ENCODE peak calls at places on chromosomes 7 and 10, in five cellular contexts. S is effector memory CD4-positive, alpha-beta T cell; A is upper lobe of right lung; H is suprapubic skin; Z is PC-3. R is an unnamed sample. For H3K36me3, the result is how much of the 10 kb centered on the place peaks cover.

GRCh38 chr7:35036361-35037171 is 719 bp downstream of the DPY19L1 start:
- DNase-seq in S (peak), A (peak), H (no peak), Z (peak), R (peak)

GRCh38 chr7:148997497-148997896 is 30.8 kb downstream of the PDIA4 start:
- DNase-seq in Z (no peak), A (no peak), H (no peak), S (no peak), R (no peak)

GRCh38 chr10:34356463-34356862 is 458.6 kb downstream of the PARD3 start:
- DNase-seq in S (no peak), H (no peak), A (no peak), Z (no peak), R (no peak)

GRCh38 chr7:115682507-115682906 is 348.1 kb downstream of the TFEC start:
- DNase-seq in Z (no peak), S (no peak), H (no peak), A (no peak), R (no peak)

GRCh38 chr10:4130685-4131084 is 345.7 kb upstream of the KLF6 start:
- DNase-seq in Z (no peak), S (peak), A (no peak), H (no peak), R (no peak)

GRCh38 chr10:113176652-113177155 is 226.7 kb downstream of the TCF7L2 start:
- DNase-seq in H (no peak), S (no peak), Z (no peak), A (no peak), R (no peak)

GRCh38 chr7:17144313-17144712 is 154.1 kb upstream of the AHR start:
- DNase-seq in Z (peak), S (peak), H (no peak), A (no peak), R (no peak)

GRCh38 chr7:1151653-1152425 is 8.2 kb downstream of the ZFAND2A start:
- DNase-seq in Z (no peak), S (no peak), H (no peak), A (no peak), R (peak)

GRCh38 chr7:1810521-1810920 is 140.4 kb downstream of the ELFN1 start:
- DNase-seq in A (peak), Z (no peak), S (no peak), H (peak), R (peak)

GRCh38 chr7:50367570-50367969 is 63.1 kb downstream of the IKZF1 start:
- DNase-seq in Z (no peak), H (no peak), A (no peak), S (no peak), R (no peak)

GRCh38 chr10:101287183-101287830 is 58.0 kb upstream of the LBX1 start:
- DNase-seq in Z (no peak), S (no peak), H (no peak), A (no peak), R (no peak)

GRCh38 chr10:113059001-113059780 is 109.1 kb downstream of the TCF7L2 start:
- DNase-seq in Z (no peak), H (no peak), A (no peak), S (no peak), R (no peak)

GRCh38 chr7:131381069-131381838 is 53.6 kb downstream of the MKLN1 start:
- DNase-seq in S (no peak), A (no peak), Z (no peak), H (no peak), R (no peak)

GRCh38 chr10:97888641-97889262 is 39.1 kb downstream of the GOLGA7B start:
- DNase-seq in H (no peak), A (peak), S (no peak), Z (peak), R (peak)

GRCh38 chr7:55018361-55019328 is at the start of gene EGFR:
- DNase-seq in S (no peak), Z (peak), A (peak), H (peak), R (peak)

GRCh38 chr7:102994567-102994966 is 80.0 kb downstream of the FBXL13 start:
- DNase-seq in S (no peak), A (no peak), Z (no peak), H (no peak), R (no peak)

GRCh38 chr7:35714407-35714806 is 19.5 kb upstream of the HERPUD2 start:
- DNase-seq in H (no peak), Z (no peak), S (no peak), A (no peak), R (no peak)

GRCh38 chr7:141660259-141660658 is 41.7 kb downstream of the DENND11 start:
- DNase-seq in H (no peak), S (no peak), A (no peak), Z (no peak), R (no peak)

GRCh38 chr7:138036135-138036534 is 34.2 kb upstream of the CREB3L2 start:
- DNase-seq in A (no peak), S (no peak), H (no peak), Z (no peak), R (no peak)

GRCh38 chr10:119341236-119342016 is 134.1 kb downstream of the GRK5 start:
- DNase-seq in A (peak), S (no peak), H (no peak), Z (peak), R (no peak)

GRCh38 chr7:122652851-122653250 is 46.1 kb downstream of the RNF133 start:
- DNase-seq in A (no peak), Z (peak), S (no peak), H (no peak), R (no peak)

GRCh38 chr10:97686301-97686961 is 610 bp downstream of the AVPI1 start:
- DNase-seq in A (no peak), H (no peak), S (no peak), Z (no peak), R (no peak)

GRCh38 chr7:134355925-134356324 is 39.2 kb upstream of the SLC35B4 start:
- DNase-seq in Z (no peak), A (no peak), S (no peak), H (no peak), R (no peak)

GRCh38 chr7:52147240-52147639 is 830.6 kb upstream of the COBL start:
- DNase-seq in S (no peak), Z (no peak), A (no peak), H (no peak), R (no peak)

GRCh38 chr7:42493436-42494198 is 256.6 kb upstream of the GLI3 start:
- DNase-seq in H (peak), S (no peak), Z (peak), A (peak), R (peak)

GRCh38 chr7:47526466-47526865 is 55.4 kb downstream of the TNS3 start:
- DNase-seq in H (no peak), A (peak), Z (no peak), S (no peak), R (peak)

GRCh38 chr7:38883706-38884105 is 25.3 kb downstream of the VPS41 start:
- DNase-seq in H (no peak), S (no peak), Z (no peak), A (no peak), R (no peak)

GRCh38 chr7:21054427-21055133 is 267.9 kb upstream of the SP8 start:
- DNase-seq in Z (peak), A (no peak), H (no peak), S (no peak), R (no peak)

GRCh38 chr10:46992794-46993552 is 81.7 kb downstream of the PTPN20 start:
- DNase-seq in S (no peak), A (peak), H (no peak), Z (peak), R (peak)

GRCh38 chr10:75508814-75509306 is 77.4 kb downstream of the LRMDA start:
- DNase-seq in S (no peak), A (no peak), Z (no peak), H (no peak), R (no peak)

GRCh38 chr10:91541481-91541880 is 91.4 kb downstream of the PPP1R3C start:
- DNase-seq in Z (no peak), S (no peak), H (no peak), A (no peak), R (no peak)

GRCh38 chr7:136146925-136147324 is 169.8 kb upstream of the MTPN start:
- DNase-seq in A (no peak), Z (no peak), S (no peak), H (no peak), R (no peak)

GRCh38 chr7:10596827-10597226 is 376.8 kb upstream of the PHF14 start:
- DNase-seq in H (no peak), Z (no peak), A (no peak), S (no peak), R (no peak)

GRCh38 chr7:38660427-38661099 is 29.4 kb upstream of the AMPH start:
- DNase-seq in S (no peak), A (no peak), H (no peak), Z (peak), R (no peak)

GRCh38 chr7:50812847-50813475 is 30.3 kb upstream of the GRB10 start:
- DNase-seq in Z (peak), H (no peak), A (peak), S (no peak), R (peak)

GRCh38 chr10:95467162-95467599 is 94.0 kb downstream of the SORBS1 start:
- DNase-seq in S (no peak), A (peak), Z (no peak), H (peak), R (peak)

GRCh38 chr7:133124974-133125373 is 43.1 kb upstream of the CHCHD3 start:
- DNase-seq in S (no peak), Z (no peak), H (no peak), A (no peak), R (no peak)

GRCh38 chr10:71840177-71840711 is 10.8 kb downstream of the PSAP start:
- DNase-seq in S (no peak), Z (peak), H (no peak), A (no peak), R (peak)

GRCh38 chr7:117946201-117946633 is 73.0 kb upstream of the CTTNBP2 start:
- DNase-seq in Z (peak), H (no peak), S (no peak), A (no peak), R (no peak)
- H3K27ac ChIP-seq in Z (peak), H (no peak), S (no peak), A (no peak), R (no peak)

GRCh38 chr7:107857541-107857912 is 33.5 kb upstream of the DLD start:
- DNase-seq in S (no peak), A (no peak), Z (peak), H (no peak), R (no peak)
- H3K36me3 ChIP-seq in S (under half), A (under half), Z (under half), H (under half), R (under half)

GRCh38 chr10:88114368-88114767 is 250.9 kb downstream of the PTEN start:
- DNase-seq in S (no peak), A (no peak), Z (no peak), H (no peak), R (no peak)
- H3K27ac ChIP-seq in S (no peak), A (no peak), Z (no peak), H (no peak), R (no peak)

GRCh38 chr7:89474456-89474855 is 678.9 kb upstream of the TEX47 start:
- DNase-seq in A (no peak), H (no peak), S (no peak), Z (no peak), R (no peak)

DNA sequence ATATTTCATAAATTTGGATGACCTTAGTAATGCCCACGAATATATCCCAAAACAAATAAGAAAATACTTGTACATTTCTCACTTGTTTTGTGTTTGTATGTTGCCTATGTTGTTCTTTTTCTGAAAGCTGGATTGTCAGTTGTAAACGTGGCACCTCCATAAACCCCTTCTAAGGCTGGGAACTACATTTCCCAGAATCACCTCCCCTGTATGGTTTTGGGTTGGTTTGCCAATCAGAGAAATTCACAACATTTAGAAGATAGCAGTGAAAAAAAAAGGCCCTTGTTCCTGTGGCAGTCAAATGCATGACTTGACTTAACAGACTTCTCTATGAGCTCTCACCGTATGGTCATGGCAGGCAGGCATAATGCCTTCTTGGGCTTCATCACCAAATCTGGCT is 676.3 kb upstream of the STEAP1 start:
- DNase-seq in H (no peak), Z (no peak), S (no peak), A (no peak), R (no peak)
- H3K36me3 ChIP-seq in H (under half), Z (under half), S (under half), A (under half), R (under half)

DNA sequence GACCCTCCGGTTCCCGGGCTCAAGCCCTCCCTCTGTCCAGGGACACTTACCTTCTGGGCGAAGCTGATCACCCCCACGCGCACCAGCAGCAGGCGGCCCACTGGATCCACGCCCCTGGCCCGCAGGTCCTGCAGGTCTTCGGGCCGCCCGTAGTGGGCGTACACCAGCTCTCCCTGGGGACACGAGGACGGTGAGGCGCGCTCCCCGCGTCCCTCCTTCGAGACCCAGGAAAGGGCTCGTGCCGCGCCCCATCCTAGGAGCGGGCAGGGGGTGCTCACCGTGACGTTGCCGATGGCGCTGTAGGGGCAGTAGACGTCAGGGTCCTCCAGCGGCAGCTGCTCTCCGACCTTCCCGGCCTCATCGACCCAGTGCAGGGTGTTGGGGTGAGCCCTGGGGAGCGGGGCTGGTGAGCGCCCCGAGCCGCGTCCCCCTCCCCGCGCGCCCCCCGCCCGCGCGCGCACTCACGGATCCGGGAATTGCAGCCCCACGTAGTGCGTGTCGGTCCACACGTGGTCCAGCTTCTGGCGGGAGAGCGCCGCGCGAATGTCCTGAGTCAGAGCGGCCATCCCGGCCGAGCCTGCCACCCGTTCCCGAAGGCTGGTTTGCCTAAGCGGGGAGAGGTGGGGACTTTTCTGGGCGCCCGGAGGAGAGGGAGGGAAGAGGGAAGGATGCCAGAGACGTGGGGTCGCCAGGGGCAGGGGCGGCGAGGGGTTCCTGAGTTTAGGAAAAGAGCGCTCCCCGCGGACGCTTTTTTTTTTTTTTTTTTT is 8.2 kb downstream of the TFR2 start:
- DNase-seq in Z (peak), H (no peak), A (peak), S (peak), R (no peak)
- H3K27ac ChIP-seq in Z (no peak), H (no peak), A (no peak), S (peak), R (no peak)

DNA sequence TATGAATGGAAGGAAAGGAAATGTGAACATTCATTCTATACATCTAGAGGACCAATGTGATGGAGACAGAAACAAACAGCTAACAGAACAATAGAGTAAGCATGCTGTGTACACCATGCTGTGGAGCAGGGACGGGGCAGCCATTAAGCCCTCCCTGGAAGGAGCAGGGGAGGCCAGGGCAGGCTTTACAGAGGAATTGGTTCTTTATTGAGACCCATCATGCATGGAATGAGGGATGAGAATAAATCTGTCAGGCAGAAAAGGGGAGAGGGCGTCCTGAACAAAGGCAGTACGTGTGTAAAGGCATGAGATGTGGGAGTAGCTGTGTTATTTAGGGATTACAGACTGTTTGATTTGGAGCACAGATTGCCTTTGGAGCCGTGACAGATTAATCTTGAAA is 35.2 kb downstream of the STK17A start:
- DNase-seq in S (no peak), Z (no peak), H (no peak), A (no peak), R (no peak)
- H3K36me3 ChIP-seq in S (under half), Z (half or more), H (under half), A (half or more), R (under half)

GRCh38 chr7:105278973-105279687 is 109.6 kb downstream of the SRPK2 start:
- DNase-seq in H (no peak), Z (no peak), S (no peak), A (no peak), R (no peak)

GRCh38 chr7:105278565-105278964 is 110.2 kb downstream of the SRPK2 start:
- DNase-seq in H (no peak), A (no peak), Z (no peak), S (no peak), R (no peak)

GRCh38 chr7:105279688-105280007 is 109.1 kb downstream of the SRPK2 start:
- DNase-seq in A (no peak), S (no peak), H (no peak), Z (no peak), R (no peak)

GRCh38 chr7:105281966-105282365 is 106.8 kb downstream of the SRPK2 start:
- DNase-seq in S (no peak), H (no peak), Z (no peak), A (no peak), R (no peak)

DNA sequence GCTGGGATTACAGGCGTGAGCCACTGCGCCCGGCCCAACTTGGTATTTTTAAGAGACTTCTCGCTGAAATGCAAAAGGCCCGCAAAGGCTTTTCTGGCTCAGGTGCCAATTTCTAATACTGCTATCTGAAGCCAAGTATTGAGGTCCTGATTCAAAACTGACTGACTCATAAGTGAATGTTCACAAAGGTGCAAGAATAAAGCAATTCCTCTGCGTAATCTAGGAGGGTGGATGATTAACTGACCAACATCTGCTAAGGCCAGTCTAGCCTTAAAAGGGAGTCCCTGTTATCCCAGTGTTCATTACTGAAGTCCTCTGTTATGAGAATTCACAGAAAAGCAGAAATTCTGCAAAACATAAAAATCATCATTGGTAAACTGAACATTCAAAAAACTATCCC is 111.4 kb downstream of the SRPK2 start:
- DNase-seq in A (no peak), S (no peak), Z (peak), H (no peak), R (no peak)
- H3K27ac ChIP-seq in A (no peak), S (no peak), Z (peak), H (no peak), R (no peak)

R was measured in kidney.